ENCODE peak calls at places on chromosomes 7 and 10, in four cellular contexts. One of them, this sample, is unnamed.

GRCh38 chr10:83917519-83918506 is 221.5 kb upstream of the GHITM start:
- DNase-seq in hippocampal formation: peak
- DNase-seq in activated T-cell treated with anti-CD3 and anti-CD28 coated beads, Interleukin-2, amount 50 U/mL, for 1 hour: no peak
- DNase-seq in epithelial cell of prostate: no peak
- DNase-seq in this sample: no peak

GRCh38 chr7:135709508-135709907 is 18.5 kb downstream of the SLC13A4 start:
- DNase-seq in epithelial cell of prostate: no peak
- DNase-seq in hippocampal formation: no peak
- DNase-seq in activated T-cell treated with anti-CD3 and anti-CD28 coated beads, Interleukin-2, amount 50 U/mL, for 1 hour: no peak
- DNase-seq in this sample: no peak

GRCh38 chr10:80924063-80924952 is 386.6 kb downstream of the SH2D4B start:
- DNase-seq in hippocampal formation: peak
- DNase-seq in epithelial cell of prostate: no peak
- DNase-seq in activated T-cell treated with anti-CD3 and anti-CD28 coated beads, Interleukin-2, amount 50 U/mL, for 1 hour: no peak
- DNase-seq in this sample: peak

GRCh38 chr10:14669576-14669975 is 105.1 kb downstream of the FAM107B start:
- DNase-seq in activated T-cell treated with anti-CD3 and anti-CD28 coated beads, Interleukin-2, amount 50 U/mL, for 1 hour: no peak
- DNase-seq in epithelial cell of prostate: no peak
- DNase-seq in hippocampal formation: no peak
- DNase-seq in this sample: no peak

GRCh38 chr7:20183086-20183485 is 34.1 kb downstream of the MACC1 start:
- DNase-seq in activated T-cell treated with anti-CD3 and anti-CD28 coated beads, Interleukin-2, amount 50 U/mL, for 1 hour: no peak
- DNase-seq in hippocampal formation: no peak
- DNase-seq in epithelial cell of prostate: no peak
- DNase-seq in this sample: no peak

GRCh38 chr7:53315986-53316385 is 280.6 kb downstream of the POM121L12 start:
- DNase-seq in epithelial cell of prostate: no peak
- DNase-seq in activated T-cell treated with anti-CD3 and anti-CD28 coated beads, Interleukin-2, amount 50 U/mL, for 1 hour: no peak
- DNase-seq in hippocampal formation: peak
- DNase-seq in this sample: no peak

GRCh38 chr7:110835209-110835608 is 255.7 kb upstream of the LRRN3 start:
- DNase-seq in activated T-cell treated with anti-CD3 and anti-CD28 coated beads, Interleukin-2, amount 50 U/mL, for 1 hour: no peak
- DNase-seq in epithelial cell of prostate: no peak
- DNase-seq in hippocampal formation: no peak
- DNase-seq in this sample: peak

GRCh38 chr7:159118623-159119022 is 26.0 kb downstream of the VIPR2 start:
- DNase-seq in epithelial cell of prostate: no peak
- DNase-seq in hippocampal formation: no peak
- DNase-seq in activated T-cell treated with anti-CD3 and anti-CD28 coated beads, Interleukin-2, amount 50 U/mL, for 1 hour: no peak
- DNase-seq in this sample: no peak

GRCh38 chr7:27112361-27112760 is 9.9 kb upstream of the HOXA2 start:
- DNase-seq in epithelial cell of prostate: no peak
- DNase-seq in activated T-cell treated with anti-CD3 and anti-CD28 coated beads, Interleukin-2, amount 50 U/mL, for 1 hour: no peak
- DNase-seq in hippocampal formation: no peak
- DNase-seq in this sample: no peak

GRCh38 chr7:107643407-107643806 is 17.2 kb upstream of the SLC26A4 start:
- DNase-seq in hippocampal formation: no peak
- DNase-seq in activated T-cell treated with anti-CD3 and anti-CD28 coated beads, Interleukin-2, amount 50 U/mL, for 1 hour: no peak
- DNase-seq in epithelial cell of prostate: no peak
- DNase-seq in this sample: peak

GRCh38 chr7:22110227-22110839 is 164.6 kb upstream of the CDCA7L start:
- DNase-seq in activated T-cell treated with anti-CD3 and anti-CD28 coated beads, Interleukin-2, amount 50 U/mL, for 1 hour: peak
- DNase-seq in epithelial cell of prostate: no peak
- DNase-seq in hippocampal formation: peak
- DNase-seq in this sample: peak

GRCh38 chr7:30173058-30173897 is 38.5 kb downstream of the MTURN start:
- DNase-seq in hippocampal formation: peak
- DNase-seq in epithelial cell of prostate: peak
- DNase-seq in activated T-cell treated with anti-CD3 and anti-CD28 coated beads, Interleukin-2, amount 50 U/mL, for 1 hour: no peak
- DNase-seq in this sample: peak

GRCh38 chr10:97029271-97029670 is 156.5 kb downstream of the SLIT1 start:
- DNase-seq in hippocampal formation: no peak
- DNase-seq in epithelial cell of prostate: no peak
- DNase-seq in activated T-cell treated with anti-CD3 and anti-CD28 coated beads, Interleukin-2, amount 50 U/mL, for 1 hour: no peak
- DNase-seq in this sample: no peak

GRCh38 chr7:80719261-80719660 is 80.8 kb downstream of the CD36 start:
- DNase-seq in hippocampal formation: no peak
- DNase-seq in activated T-cell treated with anti-CD3 and anti-CD28 coated beads, Interleukin-2, amount 50 U/mL, for 1 hour: no peak
- DNase-seq in epithelial cell of prostate: peak
- DNase-seq in this sample: peak

GRCh38 chr7:80722596-80723141 is 84.2 kb downstream of the CD36 start:
- DNase-seq in epithelial cell of prostate: peak
- DNase-seq in activated T-cell treated with anti-CD3 and anti-CD28 coated beads, Interleukin-2, amount 50 U/mL, for 1 hour: no peak
- DNase-seq in hippocampal formation: no peak
- DNase-seq in this sample: peak

GRCh38 chr10:80110986-80111385 is 21.5 kb upstream of the PLAC9 start:
- DNase-seq in hippocampal formation: no peak
- DNase-seq in activated T-cell treated with anti-CD3 and anti-CD28 coated beads, Interleukin-2, amount 50 U/mL, for 1 hour: no peak
- DNase-seq in epithelial cell of prostate: no peak
- DNase-seq in this sample: no peak

GRCh38 chr10:78686444-78687060 is 382.2 kb upstream of the ZMIZ1 start:
- DNase-seq in epithelial cell of prostate: no peak
- DNase-seq in activated T-cell treated with anti-CD3 and anti-CD28 coated beads, Interleukin-2, amount 50 U/mL, for 1 hour: no peak
- DNase-seq in hippocampal formation: no peak
- DNase-seq in this sample: no peak

GRCh38 chr7:30562498-30562897 is 32.2 kb upstream of the GARS1 start:
- DNase-seq in hippocampal formation: no peak
- DNase-seq in epithelial cell of prostate: no peak
- DNase-seq in activated T-cell treated with anti-CD3 and anti-CD28 coated beads, Interleukin-2, amount 50 U/mL, for 1 hour: no peak
- DNase-seq in this sample: no peak

GRCh38 chr10:3963191-3963673 is 178.2 kb upstream of the KLF6 start:
- DNase-seq in activated T-cell treated with anti-CD3 and anti-CD28 coated beads, Interleukin-2, amount 50 U/mL, for 1 hour: no peak
- DNase-seq in hippocampal formation: no peak
- DNase-seq in epithelial cell of prostate: peak
- DNase-seq in this sample: peak

GRCh38 chr10:63466168-63466935 is 575 bp upstream of the JMJD1C start:
- DNase-seq in hippocampal formation: peak
- DNase-seq in epithelial cell of prostate: no peak
- DNase-seq in activated T-cell treated with anti-CD3 and anti-CD28 coated beads, Interleukin-2, amount 50 U/mL, for 1 hour: no peak
- DNase-seq in this sample: peak

GRCh38 chr10:43775379-43775778 is 126.7 kb upstream of the ZNF32 start:
- DNase-seq in activated T-cell treated with anti-CD3 and anti-CD28 coated beads, Interleukin-2, amount 50 U/mL, for 1 hour: no peak
- DNase-seq in hippocampal formation: no peak
- DNase-seq in epithelial cell of prostate: no peak
- DNase-seq in this sample: no peak

GRCh38 chr10:132712291-132712690 is 73.7 kb downstream of the NKX6-2 start:
- DNase-seq in hippocampal formation: no peak
- DNase-seq in activated T-cell treated with anti-CD3 and anti-CD28 coated beads, Interleukin-2, amount 50 U/mL, for 1 hour: no peak
- DNase-seq in epithelial cell of prostate: no peak
- DNase-seq in this sample: no peak

GRCh38 chr7:40570218-40570617 is 435.4 kb downstream of the SUGCT start:
- DNase-seq in activated T-cell treated with anti-CD3 and anti-CD28 coated beads, Interleukin-2, amount 50 U/mL, for 1 hour: no peak
- DNase-seq in hippocampal formation: no peak
- DNase-seq in epithelial cell of prostate: no peak
- DNase-seq in this sample: no peak

GRCh38 chr7:42686594-42687156 is 225.2 kb downstream of the C7orf25 start:
- DNase-seq in epithelial cell of prostate: no peak
- DNase-seq in activated T-cell treated with anti-CD3 and anti-CD28 coated beads, Interleukin-2, amount 50 U/mL, for 1 hour: no peak
- DNase-seq in hippocampal formation: no peak
- DNase-seq in this sample: no peak

GRCh38 chr7:50068026-50068425 is 25.0 kb downstream of the ZPBP start:
- DNase-seq in epithelial cell of prostate: peak
- DNase-seq in hippocampal formation: no peak
- DNase-seq in activated T-cell treated with anti-CD3 and anti-CD28 coated beads, Interleukin-2, amount 50 U/mL, for 1 hour: no peak
- DNase-seq in this sample: peak

GRCh38 chr7:88927-89921 is 103.1 kb upstream of the FAM20C start:
- DNase-seq in activated T-cell treated with anti-CD3 and anti-CD28 coated beads, Interleukin-2, amount 50 U/mL, for 1 hour: peak
- DNase-seq in epithelial cell of prostate: peak
- DNase-seq in hippocampal formation: no peak
- DNase-seq in this sample: no peak

GRCh38 chr10:129440247-129440646 is 26.8 kb upstream of the MGMT start:
- DNase-seq in activated T-cell treated with anti-CD3 and anti-CD28 coated beads, Interleukin-2, amount 50 U/mL, for 1 hour: no peak
- DNase-seq in epithelial cell of prostate: no peak
- DNase-seq in hippocampal formation: no peak
- DNase-seq in this sample: no peak

GRCh38 chr7:127791790-127792189 is 139.8 kb downstream of the SND1 start:
- DNase-seq in epithelial cell of prostate: no peak
- DNase-seq in activated T-cell treated with anti-CD3 and anti-CD28 coated beads, Interleukin-2, amount 50 U/mL, for 1 hour: no peak
- DNase-seq in hippocampal formation: no peak
- DNase-seq in this sample: no peak

GRCh38 chr10:48493083-48493871 is 111.6 kb downstream of the ARHGAP22 start:
- DNase-seq in hippocampal formation: no peak
- DNase-seq in epithelial cell of prostate: no peak
- DNase-seq in activated T-cell treated with anti-CD3 and anti-CD28 coated beads, Interleukin-2, amount 50 U/mL, for 1 hour: no peak
- DNase-seq in this sample: peak

GRCh38 chr10:5293691-5294550 is 70.8 kb upstream of the UCN3 start:
- DNase-seq in epithelial cell of prostate: peak
- DNase-seq in activated T-cell treated with anti-CD3 and anti-CD28 coated beads, Interleukin-2, amount 50 U/mL, for 1 hour: peak
- DNase-seq in hippocampal formation: no peak
- DNase-seq in this sample: peak

GRCh38 chr7:150992833-150993302 is 2.1 kb downstream of the NOS3 start:
- DNase-seq in hippocampal formation: no peak
- DNase-seq in epithelial cell of prostate: no peak
- DNase-seq in activated T-cell treated with anti-CD3 and anti-CD28 coated beads, Interleukin-2, amount 50 U/mL, for 1 hour: no peak
- DNase-seq in this sample: no peak

GRCh38 chr7:22485189-22485588 is 14.8 kb downstream of the STEAP1B start:
- DNase-seq in hippocampal formation: no peak
- DNase-seq in epithelial cell of prostate: no peak
- DNase-seq in activated T-cell treated with anti-CD3 and anti-CD28 coated beads, Interleukin-2, amount 50 U/mL, for 1 hour: no peak
- DNase-seq in this sample: peak

GRCh38 chr7:158546626-158547025 is 41.0 kb downstream of the PTPRN2 start:
- DNase-seq in activated T-cell treated with anti-CD3 and anti-CD28 coated beads, Interleukin-2, amount 50 U/mL, for 1 hour: no peak
- DNase-seq in epithelial cell of prostate: no peak
- DNase-seq in hippocampal formation: no peak
- DNase-seq in this sample: no peak

GRCh38 chr7:21256310-21256877 is 171.5 kb upstream of the SP4 start:
- DNase-seq in epithelial cell of prostate: no peak
- DNase-seq in hippocampal formation: peak
- DNase-seq in activated T-cell treated with anti-CD3 and anti-CD28 coated beads, Interleukin-2, amount 50 U/mL, for 1 hour: no peak
- DNase-seq in this sample: no peak

GRCh38 chr7:129990403-129991192 is 37.8 kb upstream of the UBE2H start:
- DNase-seq in epithelial cell of prostate: no peak
- DNase-seq in hippocampal formation: no peak
- DNase-seq in activated T-cell treated with anti-CD3 and anti-CD28 coated beads, Interleukin-2, amount 50 U/mL, for 1 hour: no peak
- DNase-seq in this sample: no peak

GRCh38 chr7:78020131-78020873 is 221.7 kb downstream of the PHTF2 start:
- DNase-seq in hippocampal formation: peak
- DNase-seq in activated T-cell treated with anti-CD3 and anti-CD28 coated beads, Interleukin-2, amount 50 U/mL, for 1 hour: no peak
- DNase-seq in epithelial cell of prostate: no peak
- DNase-seq in this sample: peak

GRCh38 chr7:23893942-23894890 is 184.2 kb downstream of the STK31 start:
- DNase-seq in activated T-cell treated with anti-CD3 and anti-CD28 coated beads, Interleukin-2, amount 50 U/mL, for 1 hour: no peak
- DNase-seq in hippocampal formation: no peak
- DNase-seq in epithelial cell of prostate: no peak
- DNase-seq in this sample: no peak

This sample was measured in foreskin keratinocyte.